ENCODE peak calls at places on chromosomes 16 and 17, in eight cellular contexts. One of them, this sample, is unnamed.

GRCh38 chr17:76156662-76156991 is 15.6 kb upstream of the FOXJ1 start:
- DNase-seq in spleen: no peak
- DNase-seq in ovary: no peak
- DNase-seq in body of pancreas: no peak
- DNase-seq in uterus: no peak
- DNase-seq in GM10248: no peak
- DNase-seq in cardiac muscle cell: no peak
- DNase-seq in GM23338: no peak
- DNase-seq in this sample: no peak

GRCh38 chr17:3512512-3513171 is 36.8 kb downstream of the ASPA start:
- DNase-seq in spleen: no peak
- DNase-seq in ovary: peak
- DNase-seq in body of pancreas: peak
- DNase-seq in uterus: peak
- DNase-seq in GM10248: no peak
- DNase-seq in cardiac muscle cell: peak
- DNase-seq in GM23338: peak
- DNase-seq in this sample: no peak

GRCh38 chr16:87052506-87052905 is 264.7 kb downstream of the C16orf95 start:
- DNase-seq in spleen: no peak
- DNase-seq in ovary: no peak
- DNase-seq in body of pancreas: no peak
- DNase-seq in uterus: no peak
- DNase-seq in GM10248: no peak
- DNase-seq in cardiac muscle cell: no peak
- DNase-seq in GM23338: no peak
- DNase-seq in this sample: no peak

GRCh38 chr17:76082326-76083251 is 3.6 kb downstream of the ZACN start:
- DNase-seq in spleen: no peak
- DNase-seq in ovary: no peak
- DNase-seq in body of pancreas: no peak
- DNase-seq in uterus: no peak
- DNase-seq in GM10248: no peak
- DNase-seq in cardiac muscle cell: peak
- DNase-seq in GM23338: no peak
- DNase-seq in this sample: no peak

GRCh38 chr17:35449371-35449931 is 885 bp upstream of the SLFN13 start:
- DNase-seq in spleen: peak
- DNase-seq in ovary: peak
- DNase-seq in body of pancreas: peak
- DNase-seq in uterus: peak
- DNase-seq in GM10248: peak
- DNase-seq in cardiac muscle cell: peak
- DNase-seq in GM23338: peak
- DNase-seq in this sample: peak

GRCh38 chr17:35612924-35613521 is 25.9 kb downstream of the AP2B1 start:
- DNase-seq in spleen: no peak
- DNase-seq in ovary: no peak
- DNase-seq in body of pancreas: peak
- DNase-seq in uterus: no peak
- DNase-seq in GM10248: peak
- DNase-seq in cardiac muscle cell: peak
- DNase-seq in GM23338: peak
- DNase-seq in this sample: peak

GRCh38 chr17:38742431-38743308 is 5.5 kb downstream of the PCGF2 start:
- DNase-seq in spleen: peak
- DNase-seq in ovary: peak
- DNase-seq in body of pancreas: peak
- DNase-seq in uterus: peak
- DNase-seq in GM10248: no peak
- DNase-seq in cardiac muscle cell: no peak
- DNase-seq in GM23338: no peak
- DNase-seq in this sample: no peak

GRCh38 chr16:61362583-61362982 is 673.7 kb downstream of the CDH8 start:
- DNase-seq in spleen: no peak
- DNase-seq in ovary: no peak
- DNase-seq in body of pancreas: no peak
- DNase-seq in uterus: no peak
- DNase-seq in GM10248: no peak
- DNase-seq in cardiac muscle cell: no peak
- DNase-seq in GM23338: no peak
- DNase-seq in this sample: no peak

GRCh38 chr16:86566601-86566965 is at the start of gene FOXC2:
- DNase-seq in spleen: peak
- DNase-seq in ovary: peak
- DNase-seq in body of pancreas: peak
- DNase-seq in uterus: peak
- DNase-seq in GM10248: no peak
- DNase-seq in cardiac muscle cell: peak
- DNase-seq in GM23338: peak
- DNase-seq in this sample: peak

GRCh38 chr17:48055531-48056245 is 7.5 kb downstream of the NFE2L1 start:
- DNase-seq in spleen: peak
- DNase-seq in ovary: no peak
- DNase-seq in body of pancreas: no peak
- DNase-seq in uterus: no peak
- DNase-seq in GM10248: peak
- DNase-seq in cardiac muscle cell: no peak
- DNase-seq in GM23338: peak
- DNase-seq in this sample: no peak

GRCh38 chr16:31333686-31334649 is 21.0 kb upstream of the ITGAX start:
- DNase-seq in spleen: no peak
- DNase-seq in ovary: no peak
- DNase-seq in body of pancreas: peak
- DNase-seq in uterus: no peak
- DNase-seq in GM10248: peak
- DNase-seq in cardiac muscle cell: peak
- DNase-seq in GM23338: peak
- DNase-seq in this sample: no peak

GRCh38 chr16:50573947-50574751 is 26.0 kb downstream of the NKD1 start:
- DNase-seq in spleen: no peak
- DNase-seq in ovary: peak
- DNase-seq in body of pancreas: no peak
- DNase-seq in uterus: peak
- DNase-seq in GM10248: no peak
- DNase-seq in cardiac muscle cell: no peak
- DNase-seq in GM23338: no peak
- DNase-seq in this sample: no peak

GRCh38 chr17:58089111-58089510 is 5.9 kb downstream of the DYNLL2 start:
- DNase-seq in spleen: no peak
- DNase-seq in ovary: no peak
- DNase-seq in body of pancreas: no peak
- DNase-seq in uterus: no peak
- DNase-seq in GM10248: no peak
- DNase-seq in cardiac muscle cell: no peak
- DNase-seq in GM23338: no peak
- DNase-seq in this sample: no peak

GRCh38 chr17:50304781-50305404 is 30.6 kb downstream of the TMEM92 start:
- DNase-seq in spleen: no peak
- DNase-seq in ovary: no peak
- DNase-seq in body of pancreas: peak
- DNase-seq in uterus: no peak
- DNase-seq in GM10248: no peak
- DNase-seq in cardiac muscle cell: no peak
- DNase-seq in GM23338: no peak
- DNase-seq in this sample: no peak

GRCh38 chr17:3993493-3994220 is 29.4 kb upstream of the ATP2A3 start:
- DNase-seq in spleen: no peak
- DNase-seq in ovary: no peak
- DNase-seq in body of pancreas: no peak
- DNase-seq in uterus: no peak
- DNase-seq in GM10248: peak
- DNase-seq in cardiac muscle cell: no peak
- DNase-seq in GM23338: no peak
- DNase-seq in this sample: no peak

GRCh38 chr17:73015722-73016276 is 76.7 kb downstream of the SLC39A11 start:
- DNase-seq in spleen: no peak
- DNase-seq in ovary: no peak
- DNase-seq in body of pancreas: no peak
- DNase-seq in uterus: no peak
- DNase-seq in GM10248: no peak
- DNase-seq in cardiac muscle cell: no peak
- DNase-seq in GM23338: no peak
- DNase-seq in this sample: no peak

GRCh38 chr17:8253801-8254200 is 4.7 kb downstream of the PFAS start:
- DNase-seq in spleen: no peak
- DNase-seq in ovary: no peak
- DNase-seq in body of pancreas: peak
- DNase-seq in uterus: no peak
- DNase-seq in GM10248: no peak
- DNase-seq in cardiac muscle cell: peak
- DNase-seq in GM23338: no peak
- DNase-seq in this sample: peak

GRCh38 chr17:8223356-8224063 is 13.1 kb upstream of the AURKB start:
- DNase-seq in spleen: peak
- DNase-seq in ovary: peak
- DNase-seq in body of pancreas: peak
- DNase-seq in uterus: peak
- DNase-seq in GM10248: peak
- DNase-seq in cardiac muscle cell: peak
- DNase-seq in GM23338: peak
- DNase-seq in this sample: peak

GRCh38 chr16:86730597-86730996 is 152.2 kb downstream of the FOXL1 start:
- DNase-seq in spleen: peak
- DNase-seq in ovary: no peak
- DNase-seq in body of pancreas: no peak
- DNase-seq in uterus: no peak
- DNase-seq in GM10248: no peak
- DNase-seq in cardiac muscle cell: no peak
- DNase-seq in GM23338: no peak
- DNase-seq in this sample: no peak

GRCh38 chr17:14301279-14301760 is 439 bp downstream of the HS3ST3B1 start:
- DNase-seq in spleen: no peak
- DNase-seq in ovary: no peak
- DNase-seq in body of pancreas: no peak
- DNase-seq in uterus: no peak
- DNase-seq in GM10248: no peak
- DNase-seq in cardiac muscle cell: peak
- DNase-seq in GM23338: peak
- DNase-seq in this sample: peak
- TF ChIP-seq CTCF in spleen: no peak
- TF ChIP-seq CTCF in ovary: peak
- TF ChIP-seq CTCF in body of pancreas: no peak
- TF ChIP-seq CTCF in uterus: no peak
- TF ChIP-seq CTCF in GM10248: no peak
- TF ChIP-seq CTCF in cardiac muscle cell: no peak
- TF ChIP-seq CTCF in GM23338: peak
- TF ChIP-seq CTCF in this sample: no peak

DNA sequence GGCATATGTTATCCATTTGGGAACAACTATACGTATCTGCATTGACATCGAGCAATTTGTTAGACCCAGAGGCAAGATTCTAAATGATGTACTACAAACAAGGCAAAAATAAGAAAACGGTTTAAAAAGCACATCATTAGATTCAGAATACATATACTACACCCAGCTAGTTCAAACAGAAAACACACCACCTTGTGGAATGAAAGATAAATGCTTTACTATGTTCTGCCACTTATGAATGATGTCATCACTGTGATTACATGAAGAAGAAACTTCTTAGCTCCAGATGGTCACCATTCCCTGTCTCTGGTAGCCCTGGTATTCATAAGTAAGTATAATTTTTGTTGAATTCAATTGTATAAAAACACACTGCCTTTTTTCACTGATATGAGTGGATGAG is 7.8 kb downstream of the NACA2 start:
- DNase-seq in spleen: no peak
- DNase-seq in ovary: no peak
- DNase-seq in body of pancreas: no peak
- DNase-seq in uterus: no peak
- DNase-seq in GM10248: peak
- DNase-seq in cardiac muscle cell: peak
- DNase-seq in GM23338: peak
- DNase-seq in this sample: no peak
- TF ChIP-seq CTCF in spleen: no peak
- TF ChIP-seq CTCF in ovary: no peak
- TF ChIP-seq CTCF in body of pancreas: peak
- TF ChIP-seq CTCF in uterus: no peak
- TF ChIP-seq CTCF in GM10248: peak
- TF ChIP-seq CTCF in cardiac muscle cell: peak
- TF ChIP-seq CTCF in GM23338: peak
- TF ChIP-seq CTCF in this sample: peak

GRCh38 chr16:66344533-66345145 is 21.9 kb upstream of the CDH5 start:
- DNase-seq in spleen: peak
- DNase-seq in ovary: no peak
- DNase-seq in body of pancreas: peak
- DNase-seq in uterus: no peak
- DNase-seq in GM10248: peak
- DNase-seq in cardiac muscle cell: peak
- DNase-seq in GM23338: peak
- DNase-seq in this sample: peak
- TF ChIP-seq CTCF in spleen: no peak
- TF ChIP-seq CTCF in ovary: peak
- TF ChIP-seq CTCF in body of pancreas: peak
- TF ChIP-seq CTCF in uterus: peak
- TF ChIP-seq CTCF in GM10248: peak
- TF ChIP-seq CTCF in cardiac muscle cell: peak
- TF ChIP-seq CTCF in GM23338: peak
- TF ChIP-seq CTCF in this sample: peak

GRCh38 chr17:65261152-65261551 is 124.0 kb downstream of the RGS9 start:
- DNase-seq in spleen: no peak
- DNase-seq in ovary: no peak
- DNase-seq in body of pancreas: no peak
- DNase-seq in uterus: no peak
- DNase-seq in GM10248: no peak
- DNase-seq in cardiac muscle cell: no peak
- DNase-seq in GM23338: peak
- DNase-seq in this sample: peak
- TF ChIP-seq CTCF in spleen: no peak
- TF ChIP-seq CTCF in ovary: no peak
- TF ChIP-seq CTCF in body of pancreas: no peak
- TF ChIP-seq CTCF in uterus: no peak
- TF ChIP-seq CTCF in GM10248: no peak
- TF ChIP-seq CTCF in cardiac muscle cell: no peak
- TF ChIP-seq CTCF in GM23338: peak
- TF ChIP-seq CTCF in this sample: peak

GRCh38 chr16:70158261-70158939 is 15.2 kb upstream of the CLEC18C start:
- DNase-seq in spleen: peak
- DNase-seq in ovary: no peak
- DNase-seq in body of pancreas: no peak
- DNase-seq in uterus: no peak
- DNase-seq in GM10248: no peak
- DNase-seq in cardiac muscle cell: no peak
- DNase-seq in GM23338: peak
- DNase-seq in this sample: no peak
- TF ChIP-seq CTCF in spleen: no peak
- TF ChIP-seq CTCF in ovary: no peak
- TF ChIP-seq CTCF in body of pancreas: no peak
- TF ChIP-seq CTCF in uterus: no peak
- TF ChIP-seq CTCF in GM10248: no peak
- TF ChIP-seq CTCF in cardiac muscle cell: no peak
- TF ChIP-seq CTCF in GM23338: no peak
- TF ChIP-seq CTCF in this sample: no peak

This sample was measured in endothelial cell.